ENCODE peak calls at places on chromosomes 1 and 21, in five cellular contexts. One of them, this sample, is unnamed.

GRCh38 chr21:17250651-17251294 is 262.1 kb upstream of the CXADR start:
- DNase-seq in stomach: no peak
- DNase-seq in activated effector memory CD4-positive, alpha-beta T cell treated with anti-CD3 and anti-CD28 coated beads, Interleukin-2, amount 50 U/mL, for 16 hours: no peak
- DNase-seq in RPMI7951: no peak
- DNase-seq in left ventricle myocardium superior: no peak
- DNase-seq in this sample: no peak

GRCh38 chr1:24910751-24911650 is 19.1 kb downstream of the RUNX3 start:
- DNase-seq in stomach: peak
- DNase-seq in activated effector memory CD4-positive, alpha-beta T cell treated with anti-CD3 and anti-CD28 coated beads, Interleukin-2, amount 50 U/mL, for 16 hours: peak
- DNase-seq in RPMI7951: peak
- DNase-seq in left ventricle myocardium superior: no peak
- DNase-seq in this sample: peak

GRCh38 chr1:92808353-92808752 is 23.4 kb upstream of the EVI5 start:
- DNase-seq in stomach: no peak
- DNase-seq in activated effector memory CD4-positive, alpha-beta T cell treated with anti-CD3 and anti-CD28 coated beads, Interleukin-2, amount 50 U/mL, for 16 hours: no peak
- DNase-seq in RPMI7951: no peak
- DNase-seq in left ventricle myocardium superior: no peak
- DNase-seq in this sample: no peak

GRCh38 chr1:185342017-185342416 is 25.0 kb upstream of the IVNS1ABP start:
- DNase-seq in stomach: no peak
- DNase-seq in activated effector memory CD4-positive, alpha-beta T cell treated with anti-CD3 and anti-CD28 coated beads, Interleukin-2, amount 50 U/mL, for 16 hours: no peak
- DNase-seq in RPMI7951: no peak
- DNase-seq in left ventricle myocardium superior: no peak
- DNase-seq in this sample: no peak

GRCh38 chr21:43270800-43271261 is 102.0 kb downstream of the CRYAA start:
- DNase-seq in stomach: no peak
- DNase-seq in activated effector memory CD4-positive, alpha-beta T cell treated with anti-CD3 and anti-CD28 coated beads, Interleukin-2, amount 50 U/mL, for 16 hours: no peak
- DNase-seq in RPMI7951: peak
- DNase-seq in left ventricle myocardium superior: peak
- DNase-seq in this sample: no peak

GRCh38 chr1:47650205-47650604 is 212.4 kb downstream of the FOXD2 start:
- DNase-seq in stomach: peak
- DNase-seq in activated effector memory CD4-positive, alpha-beta T cell treated with anti-CD3 and anti-CD28 coated beads, Interleukin-2, amount 50 U/mL, for 16 hours: peak
- DNase-seq in RPMI7951: peak
- DNase-seq in left ventricle myocardium superior: no peak
- DNase-seq in this sample: peak

GRCh38 chr1:15757575-15758401 is 807 bp upstream of the FBLIM1 start:
- DNase-seq in stomach: no peak
- DNase-seq in activated effector memory CD4-positive, alpha-beta T cell treated with anti-CD3 and anti-CD28 coated beads, Interleukin-2, amount 50 U/mL, for 16 hours: no peak
- DNase-seq in RPMI7951: peak
- DNase-seq in left ventricle myocardium superior: no peak
- DNase-seq in this sample: no peak

GRCh38 chr1:153032677-153033308 is 1.8 kb downstream of the SPRR1B start:
- DNase-seq in stomach: no peak
- DNase-seq in activated effector memory CD4-positive, alpha-beta T cell treated with anti-CD3 and anti-CD28 coated beads, Interleukin-2, amount 50 U/mL, for 16 hours: no peak
- DNase-seq in RPMI7951: peak
- DNase-seq in left ventricle myocardium superior: no peak
- DNase-seq in this sample: peak

GRCh38 chr1:79215311-79215710 is 208.8 kb upstream of the ADGRL4 start:
- DNase-seq in stomach: no peak
- DNase-seq in activated effector memory CD4-positive, alpha-beta T cell treated with anti-CD3 and anti-CD28 coated beads, Interleukin-2, amount 50 U/mL, for 16 hours: no peak
- DNase-seq in RPMI7951: no peak
- DNase-seq in left ventricle myocardium superior: no peak
- DNase-seq in this sample: no peak

GRCh38 chr1:188782220-188782841 is 1695.3 kb downstream of the BRINP3 start:
- DNase-seq in stomach: no peak
- DNase-seq in activated effector memory CD4-positive, alpha-beta T cell treated with anti-CD3 and anti-CD28 coated beads, Interleukin-2, amount 50 U/mL, for 16 hours: no peak
- DNase-seq in RPMI7951: peak
- DNase-seq in left ventricle myocardium superior: no peak
- DNase-seq in this sample: peak

GRCh38 chr1:42904437-42904836 is 54.2 kb downstream of the SLC2A1 start:
- DNase-seq in stomach: no peak
- DNase-seq in activated effector memory CD4-positive, alpha-beta T cell treated with anti-CD3 and anti-CD28 coated beads, Interleukin-2, amount 50 U/mL, for 16 hours: no peak
- DNase-seq in RPMI7951: no peak
- DNase-seq in left ventricle myocardium superior: no peak
- DNase-seq in this sample: no peak

GRCh38 chr1:43830802-43831201 is 102.8 kb upstream of the ARTN start:
- DNase-seq in stomach: no peak
- DNase-seq in activated effector memory CD4-positive, alpha-beta T cell treated with anti-CD3 and anti-CD28 coated beads, Interleukin-2, amount 50 U/mL, for 16 hours: no peak
- DNase-seq in RPMI7951: no peak
- DNase-seq in left ventricle myocardium superior: no peak
- DNase-seq in this sample: no peak

GRCh38 chr1:224510880-224511645 is 76.5 kb upstream of the WDR26 start:
- DNase-seq in stomach: no peak
- DNase-seq in activated effector memory CD4-positive, alpha-beta T cell treated with anti-CD3 and anti-CD28 coated beads, Interleukin-2, amount 50 U/mL, for 16 hours: no peak
- DNase-seq in RPMI7951: peak
- DNase-seq in left ventricle myocardium superior: no peak
- DNase-seq in this sample: peak

GRCh38 chr21:34133802-34134201 is 60.4 kb downstream of the MRPS6 start:
- DNase-seq in stomach: no peak
- DNase-seq in activated effector memory CD4-positive, alpha-beta T cell treated with anti-CD3 and anti-CD28 coated beads, Interleukin-2, amount 50 U/mL, for 16 hours: no peak
- DNase-seq in RPMI7951: no peak
- DNase-seq in left ventricle myocardium superior: no peak
- DNase-seq in this sample: no peak

This sample was measured in A172.